ENCODE peak calls at places on chromosomes 7 and 10, in five cellular contexts. One of them, this sample, is unnamed. For H3K9me3, the result is how much of the 10 kb centered on the place peaks cover.

GRCh38 chr7:20218261-20218660 is 1.1 kb upstream of the MACC1 start:
- DNase-seq in tibial artery: no peak
- DNase-seq in heart right ventricle: no peak
- DNase-seq in lung: no peak
- DNase-seq in naive thymus-derived CD4-positive, alpha-beta T cell: no peak
- DNase-seq in this sample: no peak

GRCh38 chr10:95656291-95657164 is at the start of gene ALDH18A1:
- DNase-seq in tibial artery: peak
- DNase-seq in heart right ventricle: peak
- DNase-seq in lung: peak
- DNase-seq in naive thymus-derived CD4-positive, alpha-beta T cell: peak
- DNase-seq in this sample: peak

GRCh38 chr10:125160856-125161569 is 650 bp upstream of the CTBP2 start:
- DNase-seq in tibial artery: peak
- DNase-seq in heart right ventricle: peak
- DNase-seq in lung: peak
- DNase-seq in naive thymus-derived CD4-positive, alpha-beta T cell: peak
- DNase-seq in this sample: no peak

GRCh38 chr7:107902381-107902780 is 11.4 kb downstream of the DLD start:
- DNase-seq in tibial artery: no peak
- DNase-seq in heart right ventricle: no peak
- DNase-seq in lung: no peak
- DNase-seq in naive thymus-derived CD4-positive, alpha-beta T cell: no peak
- DNase-seq in this sample: no peak

GRCh38 chr10:124231188-124232135 is 138.1 kb upstream of the CHST15 start:
- DNase-seq in tibial artery: peak
- DNase-seq in heart right ventricle: no peak
- DNase-seq in lung: no peak
- DNase-seq in naive thymus-derived CD4-positive, alpha-beta T cell: peak
- DNase-seq in this sample: peak

GRCh38 chr7:51482976-51483375 is 166.4 kb upstream of the COBL start:
- DNase-seq in tibial artery: no peak
- DNase-seq in heart right ventricle: no peak
- DNase-seq in lung: no peak
- DNase-seq in naive thymus-derived CD4-positive, alpha-beta T cell: no peak
- DNase-seq in this sample: no peak

GRCh38 chr7:24864214-24864817 is 107.1 kb upstream of the GSDME start:
- DNase-seq in tibial artery: no peak
- DNase-seq in heart right ventricle: no peak
- DNase-seq in lung: no peak
- DNase-seq in naive thymus-derived CD4-positive, alpha-beta T cell: no peak
- DNase-seq in this sample: no peak

GRCh38 chr10:26960308-26960707 is 99.5 kb upstream of the ABI1 start:
- DNase-seq in tibial artery: no peak
- DNase-seq in heart right ventricle: no peak
- DNase-seq in lung: no peak
- DNase-seq in naive thymus-derived CD4-positive, alpha-beta T cell: no peak
- DNase-seq in this sample: no peak

GRCh38 chr7:157841757-157842390 is 505.1 kb downstream of the DNAJB6 start:
- DNase-seq in tibial artery: no peak
- DNase-seq in heart right ventricle: no peak
- DNase-seq in lung: no peak
- DNase-seq in naive thymus-derived CD4-positive, alpha-beta T cell: no peak
- DNase-seq in this sample: no peak

GRCh38 chr7:39621261-39621660 is 2.1 kb upstream of the RALA start:
- DNase-seq in tibial artery: no peak
- DNase-seq in heart right ventricle: no peak
- DNase-seq in lung: no peak
- DNase-seq in naive thymus-derived CD4-positive, alpha-beta T cell: no peak
- DNase-seq in this sample: no peak

GRCh38 chr10:27819781-27820531 is 74.3 kb upstream of the MKX start:
- DNase-seq in tibial artery: no peak
- DNase-seq in heart right ventricle: peak
- DNase-seq in lung: peak
- DNase-seq in naive thymus-derived CD4-positive, alpha-beta T cell: no peak
- DNase-seq in this sample: no peak

GRCh38 chr10:58992830-58993460 is 183.5 kb upstream of the PHYHIPL start:
- DNase-seq in tibial artery: no peak
- DNase-seq in heart right ventricle: no peak
- DNase-seq in lung: no peak
- DNase-seq in naive thymus-derived CD4-positive, alpha-beta T cell: no peak
- DNase-seq in this sample: no peak

GRCh38 chr7:60706-61105 is 131.7 kb upstream of the FAM20C start:
- DNase-seq in tibial artery: no peak
- DNase-seq in heart right ventricle: no peak
- DNase-seq in lung: no peak
- DNase-seq in naive thymus-derived CD4-positive, alpha-beta T cell: no peak
- DNase-seq in this sample: no peak
- H3K9me3 ChIP-seq in tibial artery: under half
- H3K9me3 ChIP-seq in heart right ventricle: under half
- H3K9me3 ChIP-seq in lung: under half
- H3K9me3 ChIP-seq in naive thymus-derived CD4-positive, alpha-beta T cell: under half
- H3K9me3 ChIP-seq in this sample: under half

DNA sequence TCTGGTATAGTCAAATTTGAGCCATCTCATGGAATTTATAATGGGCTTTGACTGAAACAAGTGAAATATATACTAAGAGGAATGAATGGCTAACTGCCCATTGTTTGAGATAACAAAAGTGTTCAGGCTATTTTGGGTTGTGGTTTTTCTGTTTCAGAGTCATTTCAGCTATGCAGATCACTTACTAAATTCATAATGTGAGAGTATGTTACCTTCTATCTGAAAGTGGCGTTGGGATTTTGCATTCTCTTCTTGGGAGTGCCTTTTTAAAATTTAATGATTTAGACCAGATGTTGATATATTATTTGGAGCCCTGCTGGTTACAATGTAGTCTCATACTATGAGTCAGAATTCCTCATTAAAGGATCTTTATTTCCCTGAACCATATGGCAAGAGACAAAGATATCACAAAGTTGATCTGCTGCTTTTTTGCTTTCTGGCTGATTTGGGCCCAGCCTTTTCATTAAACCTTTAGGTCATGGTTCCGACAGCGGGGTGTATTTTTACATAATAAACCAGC is 10.4 kb downstream of the VCL start:
- DNase-seq in tibial artery: no peak
- DNase-seq in heart right ventricle: no peak
- DNase-seq in lung: no peak
- DNase-seq in naive thymus-derived CD4-positive, alpha-beta T cell: no peak
- DNase-seq in this sample: no peak
- H3K4me3 ChIP-seq in tibial artery: no peak
- H3K4me3 ChIP-seq in heart right ventricle: no peak
- H3K4me3 ChIP-seq in lung: no peak
- H3K4me3 ChIP-seq in naive thymus-derived CD4-positive, alpha-beta T cell: no peak
- H3K4me3 ChIP-seq in this sample: no peak

GRCh38 chr10:91097313-91097712 is 123.2 kb upstream of the PCGF5 start:
- DNase-seq in tibial artery: no peak
- DNase-seq in heart right ventricle: no peak
- DNase-seq in lung: no peak
- DNase-seq in naive thymus-derived CD4-positive, alpha-beta T cell: no peak
- DNase-seq in this sample: no peak
- H3K9me3 ChIP-seq in tibial artery: under half
- H3K9me3 ChIP-seq in heart right ventricle: under half
- H3K9me3 ChIP-seq in lung: under half
- H3K9me3 ChIP-seq in naive thymus-derived CD4-positive, alpha-beta T cell: under half
- H3K9me3 ChIP-seq in this sample: under half

GRCh38 chr7:44982535-44982923 is 3.7 kb upstream of the MYO1G start:
- DNase-seq in tibial artery: no peak
- DNase-seq in heart right ventricle: no peak
- DNase-seq in lung: no peak
- DNase-seq in naive thymus-derived CD4-positive, alpha-beta T cell: no peak
- DNase-seq in this sample: no peak

GRCh38 chr7:44984478-44984758 is 5.6 kb upstream of the MYO1G start:
- DNase-seq in tibial artery: no peak
- DNase-seq in heart right ventricle: no peak
- DNase-seq in lung: no peak
- DNase-seq in naive thymus-derived CD4-positive, alpha-beta T cell: no peak
- DNase-seq in this sample: no peak

GRCh38 chr7:44982970-44983369 is 4.2 kb upstream of the MYO1G start:
- DNase-seq in tibial artery: no peak
- DNase-seq in heart right ventricle: no peak
- DNase-seq in lung: no peak
- DNase-seq in naive thymus-derived CD4-positive, alpha-beta T cell: no peak
- DNase-seq in this sample: no peak

GRCh38 chr7:44985033-44985695 is 6.3 kb upstream of the MYO1G start:
- DNase-seq in tibial artery: no peak
- DNase-seq in heart right ventricle: no peak
- DNase-seq in lung: no peak
- DNase-seq in naive thymus-derived CD4-positive, alpha-beta T cell: no peak
- DNase-seq in this sample: no peak

GRCh38 chr7:44983742-44984477 is 5.1 kb upstream of the MYO1G start:
- DNase-seq in tibial artery: no peak
- DNase-seq in heart right ventricle: no peak
- DNase-seq in lung: no peak
- DNase-seq in naive thymus-derived CD4-positive, alpha-beta T cell: no peak
- DNase-seq in this sample: no peak
- H3K4me3 ChIP-seq in tibial artery: no peak
- H3K4me3 ChIP-seq in heart right ventricle: no peak
- H3K4me3 ChIP-seq in lung: no peak
- H3K4me3 ChIP-seq in naive thymus-derived CD4-positive, alpha-beta T cell: no peak
- H3K4me3 ChIP-seq in this sample: no peak

GRCh38 chr7:11109659-11110058 is 136.0 kb downstream of the PHF14 start:
- DNase-seq in tibial artery: no peak
- DNase-seq in heart right ventricle: no peak
- DNase-seq in lung: no peak
- DNase-seq in naive thymus-derived CD4-positive, alpha-beta T cell: no peak
- DNase-seq in this sample: no peak

DNA sequence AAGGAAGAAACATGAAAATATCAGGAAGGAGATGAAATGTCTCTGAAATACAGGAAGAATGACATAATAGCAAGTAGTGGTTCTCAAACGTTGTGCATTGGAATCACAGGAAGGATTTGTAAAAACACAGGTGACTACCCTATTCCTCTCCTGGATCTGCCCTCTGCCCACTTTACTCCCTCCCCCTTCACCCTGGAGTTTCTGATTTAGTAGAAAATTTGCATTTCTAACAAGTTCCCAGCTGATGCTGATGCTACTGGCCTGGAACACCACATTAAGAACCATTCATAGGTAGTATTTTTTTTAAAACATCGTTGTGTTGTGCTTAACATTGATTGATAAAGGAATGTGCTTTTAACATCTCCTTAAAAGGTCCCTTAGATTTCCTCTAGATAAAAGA is 130.9 kb downstream of the PHF14 start:
- DNase-seq in tibial artery: no peak
- DNase-seq in heart right ventricle: no peak
- DNase-seq in lung: no peak
- DNase-seq in naive thymus-derived CD4-positive, alpha-beta T cell: no peak
- DNase-seq in this sample: no peak
- H3K9me3 ChIP-seq in tibial artery: under half
- H3K9me3 ChIP-seq in heart right ventricle: under half
- H3K9me3 ChIP-seq in lung: under half
- H3K9me3 ChIP-seq in naive thymus-derived CD4-positive, alpha-beta T cell: under half
- H3K9me3 ChIP-seq in this sample: under half

DNA sequence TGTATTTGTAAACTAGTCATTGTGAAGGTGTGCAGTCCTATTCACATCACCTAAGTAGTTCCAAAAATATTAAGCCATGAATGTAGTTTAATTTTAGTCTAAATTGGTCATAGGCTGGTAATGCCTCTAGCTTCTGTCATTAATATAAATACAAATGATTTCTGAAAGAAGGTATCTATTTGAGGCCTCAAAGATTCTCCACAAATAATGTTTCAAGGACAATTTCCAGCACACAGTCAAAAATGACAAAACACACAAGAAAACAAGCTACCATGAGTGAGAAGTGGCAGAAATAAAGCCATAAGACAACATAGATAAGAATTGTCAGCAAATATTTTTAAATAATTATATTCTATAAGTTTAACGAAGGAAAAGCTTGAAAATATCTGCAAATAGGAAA is 66.7 kb upstream of the PDK4 start:
- DNase-seq in tibial artery: no peak
- DNase-seq in heart right ventricle: no peak
- DNase-seq in lung: no peak
- DNase-seq in naive thymus-derived CD4-positive, alpha-beta T cell: no peak
- DNase-seq in this sample: no peak
- H3K4me3 ChIP-seq in tibial artery: no peak
- H3K4me3 ChIP-seq in heart right ventricle: no peak
- H3K4me3 ChIP-seq in lung: no peak
- H3K4me3 ChIP-seq in naive thymus-derived CD4-positive, alpha-beta T cell: no peak
- H3K4me3 ChIP-seq in this sample: no peak

DNA sequence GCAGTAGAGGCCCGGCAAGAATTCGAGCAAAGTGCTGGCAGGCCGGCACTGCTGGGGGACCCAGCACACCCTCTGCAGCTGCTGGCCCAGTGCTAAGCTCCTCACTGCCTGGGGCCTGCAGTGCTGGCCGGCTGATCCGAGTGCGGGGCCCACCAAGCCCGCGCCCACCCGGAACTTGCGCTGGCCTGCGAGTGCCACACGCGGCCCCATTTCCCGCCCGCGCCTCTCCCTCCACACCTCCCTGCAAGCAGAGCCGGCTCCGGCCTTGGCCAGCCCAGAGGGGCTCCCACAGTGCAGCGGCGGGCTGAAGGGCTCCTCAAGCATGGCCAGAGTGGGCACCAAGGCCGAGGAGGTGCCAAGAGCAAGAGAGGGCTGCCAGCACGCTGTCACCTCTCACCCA is 3.1 kb downstream of the DYDC2 start:
- DNase-seq in tibial artery: no peak
- DNase-seq in heart right ventricle: no peak
- DNase-seq in lung: no peak
- DNase-seq in naive thymus-derived CD4-positive, alpha-beta T cell: no peak
- DNase-seq in this sample: no peak
- H3K9me3 ChIP-seq in tibial artery: under half
- H3K9me3 ChIP-seq in heart right ventricle: under half
- H3K9me3 ChIP-seq in lung: under half
- H3K9me3 ChIP-seq in naive thymus-derived CD4-positive, alpha-beta T cell: under half
- H3K9me3 ChIP-seq in this sample: under half

GRCh38 chr10:87625658-87626057 is 34.0 kb upstream of the PAPSS2 start:
- DNase-seq in tibial artery: no peak
- DNase-seq in heart right ventricle: no peak
- DNase-seq in lung: no peak
- DNase-seq in naive thymus-derived CD4-positive, alpha-beta T cell: no peak
- DNase-seq in this sample: no peak
- H3K4me3 ChIP-seq in tibial artery: no peak
- H3K4me3 ChIP-seq in heart right ventricle: no peak
- H3K4me3 ChIP-seq in lung: no peak
- H3K4me3 ChIP-seq in naive thymus-derived CD4-positive, alpha-beta T cell: no peak
- H3K4me3 ChIP-seq in this sample: no peak

GRCh38 chr7:49631071-49631826 is 142.2 kb upstream of the VWC2 start:
- DNase-seq in tibial artery: no peak
- DNase-seq in heart right ventricle: no peak
- DNase-seq in lung: no peak
- DNase-seq in naive thymus-derived CD4-positive, alpha-beta T cell: no peak
- DNase-seq in this sample: no peak

GRCh38 chr7:49635800-49636199 is 137.6 kb upstream of the VWC2 start:
- DNase-seq in tibial artery: no peak
- DNase-seq in heart right ventricle: no peak
- DNase-seq in lung: no peak
- DNase-seq in naive thymus-derived CD4-positive, alpha-beta T cell: no peak
- DNase-seq in this sample: no peak

GRCh38 chr7:49624611-49625010 is 148.8 kb upstream of the VWC2 start:
- DNase-seq in tibial artery: no peak
- DNase-seq in heart right ventricle: no peak
- DNase-seq in lung: no peak
- DNase-seq in naive thymus-derived CD4-positive, alpha-beta T cell: no peak
- DNase-seq in this sample: no peak

DNA sequence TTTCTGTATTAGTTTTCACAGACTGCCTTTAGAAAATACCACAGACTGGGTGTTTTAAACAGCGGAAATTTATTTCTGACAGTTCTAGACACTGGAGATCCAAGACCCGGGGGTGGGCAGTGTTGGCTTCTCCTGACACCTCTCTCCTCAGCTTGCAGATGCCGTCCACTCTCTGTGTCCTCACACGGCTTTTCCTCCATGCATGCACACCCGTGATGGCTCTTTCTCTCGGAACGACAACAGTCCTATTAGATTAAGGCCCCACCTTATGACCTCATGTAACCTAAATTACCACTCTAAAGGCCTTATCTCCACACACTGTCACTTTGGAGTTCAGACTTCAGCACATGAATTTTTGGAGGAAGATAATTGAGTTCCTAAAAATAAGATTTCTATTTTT is 142.9 kb upstream of the VWC2 start:
- DNase-seq in tibial artery: no peak
- DNase-seq in heart right ventricle: peak
- DNase-seq in lung: no peak
- DNase-seq in naive thymus-derived CD4-positive, alpha-beta T cell: no peak
- DNase-seq in this sample: no peak
- H3K9me3 ChIP-seq in tibial artery: under half
- H3K9me3 ChIP-seq in heart right ventricle: under half
- H3K9me3 ChIP-seq in lung: under half
- H3K9me3 ChIP-seq in naive thymus-derived CD4-positive, alpha-beta T cell: under half
- H3K9me3 ChIP-seq in this sample: under half